ENCODE peak calls at places on chromosome 1, in eight cellular contexts. One of them, this sample, is unnamed.

GRCh38 chr1:51736702-51737101 is 119.8 kb downstream of the OSBPL9 start:
- DNase-seq in vagina: no peak
- DNase-seq in H1: no peak
- DNase-seq in adrenal gland: no peak
- DNase-seq in uterus: peak; percentile 54
- DNase-seq in right lobe of liver: no peak
- DNase-seq in body of pancreas: peak; percentile 31
- DNase-seq in IMR-90: peak; percentile 77
- DNase-seq in this sample: no peak

GRCh38 chr1:109906160-109906838 is 4.3 kb upstream of the CSF1 start:
- DNase-seq in uterus: no peak
- DNase-seq in H1: no peak
- DNase-seq in IMR-90: no peak
- DNase-seq in adrenal gland: no peak
- DNase-seq in vagina: no peak
- DNase-seq in right lobe of liver: no peak
- DNase-seq in body of pancreas: no peak
- DNase-seq in this sample: no peak

GRCh38 chr1:11320153-11320936 is 47.3 kb downstream of the UBIAD1 start:
- DNase-seq in vagina: no peak
- DNase-seq in right lobe of liver: no peak
- DNase-seq in uterus: no peak
- DNase-seq in body of pancreas: no peak
- DNase-seq in H1: peak; percentile 91
- DNase-seq in IMR-90: no peak
- DNase-seq in adrenal gland: no peak
- DNase-seq in this sample: no peak

GRCh38 chr1:55893155-55893554 is 678.0 kb upstream of the USP24 start:
- DNase-seq in uterus: no peak
- DNase-seq in body of pancreas: no peak
- DNase-seq in vagina: no peak
- DNase-seq in H1: no peak
- DNase-seq in adrenal gland: no peak
- DNase-seq in IMR-90: peak; percentile 61
- DNase-seq in right lobe of liver: no peak
- DNase-seq in this sample: no peak

GRCh38 chr1:118077331-118078055 is 107.5 kb downstream of the SPAG17 start:
- DNase-seq in uterus: no peak
- DNase-seq in H1: peak; percentile 47
- DNase-seq in right lobe of liver: no peak
- DNase-seq in IMR-90: peak; percentile 44
- DNase-seq in body of pancreas: peak; percentile 55
- DNase-seq in adrenal gland: no peak
- DNase-seq in vagina: no peak
- DNase-seq in this sample: no peak

GRCh38 chr1:54559771-54560231 is 11.8 kb downstream of the ACOT11 start:
- DNase-seq in body of pancreas: no peak
- DNase-seq in vagina: peak; percentile 72
- DNase-seq in uterus: no peak
- DNase-seq in H1: no peak
- DNase-seq in adrenal gland: peak; percentile 63
- DNase-seq in right lobe of liver: no peak
- DNase-seq in IMR-90: no peak
- DNase-seq in this sample: no peak

GRCh38 chr1:55035904-55036303 is 3.4 kb upstream of the PCSK9 start:
- DNase-seq in IMR-90: no peak
- DNase-seq in H1: no peak
- DNase-seq in right lobe of liver: no peak
- DNase-seq in adrenal gland: no peak
- DNase-seq in vagina: no peak
- DNase-seq in uterus: no peak
- DNase-seq in body of pancreas: no peak
- DNase-seq in this sample: no peak

GRCh38 chr1:241582921-241583321 is 50.7 kb downstream of the KMO start:
- DNase-seq in right lobe of liver: peak; percentile 59
- DNase-seq in H1: no peak
- DNase-seq in adrenal gland: no peak
- DNase-seq in body of pancreas: no peak
- DNase-seq in uterus: no peak
- DNase-seq in IMR-90: no peak
- DNase-seq in vagina: no peak
- DNase-seq in this sample: peak; percentile 91

GRCh38 chr1:27037518-27037917 is 24.9 kb upstream of the TENT5B start:
- DNase-seq in right lobe of liver: no peak
- DNase-seq in IMR-90: no peak
- DNase-seq in uterus: no peak
- DNase-seq in vagina: no peak
- DNase-seq in body of pancreas: no peak
- DNase-seq in adrenal gland: no peak
- DNase-seq in H1: no peak
- DNase-seq in this sample: no peak

GRCh38 chr1:226980122-226980551 is 40.0 kb downstream of the COQ8A start:
- DNase-seq in adrenal gland: no peak
- DNase-seq in body of pancreas: no peak
- DNase-seq in vagina: peak; percentile 90
- DNase-seq in uterus: no peak
- DNase-seq in IMR-90: no peak
- DNase-seq in right lobe of liver: no peak
- DNase-seq in H1: no peak
- DNase-seq in this sample: no peak

GRCh38 chr1:232897949-232898465 is 52.4 kb upstream of the NTPCR start:
- DNase-seq in H1: no peak
- DNase-seq in vagina: no peak
- DNase-seq in uterus: no peak
- DNase-seq in adrenal gland: no peak
- DNase-seq in IMR-90: no peak
- DNase-seq in right lobe of liver: no peak
- DNase-seq in body of pancreas: no peak
- DNase-seq in this sample: no peak

GRCh38 chr1:207959141-207959825 is 48.4 kb upstream of the CD34 start:
- DNase-seq in H1: peak; percentile 65
- DNase-seq in body of pancreas: peak; percentile 71
- DNase-seq in vagina: peak; percentile 89
- DNase-seq in IMR-90: peak; percentile 38
- DNase-seq in uterus: peak; percentile 86
- DNase-seq in right lobe of liver: peak; percentile 70
- DNase-seq in adrenal gland: peak; percentile 91
- DNase-seq in this sample: peak; percentile 67

GRCh38 chr1:60114735-60115318 is 41.3 kb upstream of the C1orf87 start:
- DNase-seq in uterus: no peak
- DNase-seq in IMR-90: no peak
- DNase-seq in body of pancreas: no peak
- DNase-seq in right lobe of liver: no peak
- DNase-seq in vagina: no peak
- DNase-seq in adrenal gland: no peak
- DNase-seq in H1: no peak
- DNase-seq in this sample: no peak

GRCh38 chr1:51289676-51290488 is 40.5 kb downstream of the TTC39A start:
- DNase-seq in right lobe of liver: no peak
- DNase-seq in adrenal gland: no peak
- DNase-seq in vagina: no peak
- DNase-seq in H1: no peak
- DNase-seq in IMR-90: no peak
- DNase-seq in uterus: no peak
- DNase-seq in body of pancreas: no peak
- DNase-seq in this sample: no peak

GRCh38 chr1:192592981-192593683 is 17.6 kb downstream of the RGS1 start:
- DNase-seq in vagina: no peak
- DNase-seq in uterus: peak; percentile 27
- DNase-seq in IMR-90: peak; percentile 12
- DNase-seq in H1: no peak
- DNase-seq in right lobe of liver: no peak
- DNase-seq in adrenal gland: no peak
- DNase-seq in body of pancreas: no peak
- DNase-seq in this sample: no peak

GRCh38 chr1:42484382-42484781 is 21.3 kb downstream of the CCDC30 start:
- DNase-seq in right lobe of liver: no peak
- DNase-seq in adrenal gland: no peak
- DNase-seq in IMR-90: peak; percentile 95
- DNase-seq in vagina: no peak
- DNase-seq in body of pancreas: no peak
- DNase-seq in uterus: no peak
- DNase-seq in H1: no peak
- DNase-seq in this sample: no peak

GRCh38 chr1:55071477-55071876 is 32.1 kb downstream of the PCSK9 start:
- DNase-seq in vagina: no peak
- DNase-seq in body of pancreas: no peak
- DNase-seq in uterus: no peak
- DNase-seq in IMR-90: peak; percentile 70
- DNase-seq in adrenal gland: no peak
- DNase-seq in H1: no peak
- DNase-seq in right lobe of liver: no peak
- DNase-seq in this sample: no peak

DNA sequence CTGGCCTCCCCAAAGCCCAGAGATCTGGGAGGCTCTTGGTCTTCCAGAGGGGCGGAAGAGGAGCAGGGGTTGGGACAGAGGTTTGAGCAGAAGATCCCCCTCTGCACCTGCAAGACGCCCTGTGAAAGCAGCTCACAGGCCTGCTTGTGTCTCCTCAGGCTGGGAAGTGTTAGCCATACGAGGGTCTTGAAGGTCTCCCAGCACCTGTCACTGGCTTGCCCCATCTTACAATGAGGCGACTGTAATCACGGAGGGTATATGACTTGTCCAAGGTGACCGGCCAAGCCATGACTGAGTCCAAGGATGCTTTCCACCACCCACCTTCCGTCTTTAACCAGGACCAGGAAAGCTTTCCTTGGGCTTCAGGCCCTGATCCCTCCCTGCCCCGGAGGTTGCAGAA is 63.9 kb downstream of the DDX20 start:
- DNase-seq in body of pancreas: no peak
- DNase-seq in uterus: no peak
- DNase-seq in right lobe of liver: no peak
- DNase-seq in vagina: no peak
- DNase-seq in adrenal gland: no peak
- DNase-seq in IMR-90: no peak
- DNase-seq in H1: no peak
- DNase-seq in this sample: no peak
- H3K27me3 ChIP-seq in body of pancreas: no peaks in the 10 kb centered on the region
- H3K27me3 ChIP-seq in uterus: no peaks in the 10 kb centered on the region
- H3K27me3 ChIP-seq in right lobe of liver: no peaks in the 10 kb centered on the region
- H3K27me3 ChIP-seq in vagina: no peaks in the 10 kb centered on the region
- H3K27me3 ChIP-seq in adrenal gland: no peaks in the 10 kb centered on the region
- H3K27me3 ChIP-seq in IMR-90: peaks cover 3% of the 10 kb centered on the region
- H3K27me3 ChIP-seq in H1: no peaks in the 10 kb centered on the region
- H3K27me3 ChIP-seq in this sample: no peaks in the 10 kb centered on the region

GRCh38 chr1:151282883-151283725 is 1.0 kb downstream of the ZNF687 start:
- DNase-seq in vagina: no peak
- DNase-seq in body of pancreas: peak; percentile 58
- DNase-seq in uterus: peak; percentile 49
- DNase-seq in adrenal gland: peak; percentile 55
- DNase-seq in IMR-90: no peak
- DNase-seq in right lobe of liver: no peak
- DNase-seq in H1: peak; percentile 64
- DNase-seq in this sample: no peak
- TF ChIP-seq POLR2A in vagina: no peak
- TF ChIP-seq POLR2A in body of pancreas: no peak
- TF ChIP-seq POLR2A in uterus: no peak
- TF ChIP-seq POLR2A in adrenal gland: no peak
- TF ChIP-seq POLR2A in IMR-90: no peak
- TF ChIP-seq POLR2A in right lobe of liver: no peak
- TF ChIP-seq POLR2A in H1: no peak
- TF ChIP-seq POLR2A in this sample: no peak

GRCh38 chr1:24464378-24464770 is 38.3 kb upstream of the RCAN3 start:
- DNase-seq in vagina: no peak
- DNase-seq in adrenal gland: no peak
- DNase-seq in IMR-90: peak; percentile 37
- DNase-seq in body of pancreas: no peak
- DNase-seq in right lobe of liver: no peak
- DNase-seq in H1: no peak
- DNase-seq in uterus: no peak
- DNase-seq in this sample: no peak

GRCh38 chr1:24463756-24464377 is 38.8 kb upstream of the RCAN3 start:
- DNase-seq in uterus: no peak
- DNase-seq in H1: peak; percentile 59
- DNase-seq in adrenal gland: no peak
- DNase-seq in right lobe of liver: no peak
- DNase-seq in body of pancreas: no peak
- DNase-seq in IMR-90: no peak
- DNase-seq in vagina: no peak
- DNase-seq in this sample: no peak

GRCh38 chr1:24465638-24466037 is 37.0 kb upstream of the RCAN3 start:
- DNase-seq in IMR-90: no peak
- DNase-seq in uterus: no peak
- DNase-seq in right lobe of liver: no peak
- DNase-seq in H1: no peak
- DNase-seq in adrenal gland: no peak
- DNase-seq in body of pancreas: no peak
- DNase-seq in vagina: no peak
- DNase-seq in this sample: no peak

GRCh38 chr1:24468605-24469004 is 34.0 kb upstream of the RCAN3 start:
- DNase-seq in body of pancreas: no peak
- DNase-seq in right lobe of liver: no peak
- DNase-seq in IMR-90: peak; percentile 11
- DNase-seq in H1: no peak
- DNase-seq in adrenal gland: no peak
- DNase-seq in vagina: no peak
- DNase-seq in uterus: no peak
- DNase-seq in this sample: no peak

DNA sequence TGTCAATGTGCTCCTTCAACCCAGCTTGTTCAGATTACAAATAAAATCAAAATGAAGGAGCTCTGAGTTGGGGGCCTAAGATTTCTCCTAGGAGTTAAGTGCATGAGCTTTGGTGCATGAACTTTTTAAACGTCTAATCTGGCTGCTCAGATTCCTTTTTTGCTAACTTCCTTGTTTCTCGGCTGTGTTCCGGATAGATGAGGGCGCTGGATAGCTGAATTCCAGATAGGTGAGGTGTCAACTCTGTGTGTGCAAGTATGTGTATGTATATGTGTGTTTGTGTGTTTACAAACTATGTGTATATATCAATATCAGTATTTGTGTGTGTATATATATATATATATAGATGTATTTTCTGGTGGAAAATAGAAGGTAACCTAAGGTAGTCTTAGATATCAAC is 37.5 kb upstream of the RCAN3 start:
- DNase-seq in H1: no peak
- DNase-seq in right lobe of liver: no peak
- DNase-seq in body of pancreas: no peak
- DNase-seq in adrenal gland: no peak
- DNase-seq in uterus: no peak
- DNase-seq in vagina: no peak
- DNase-seq in IMR-90: no peak
- DNase-seq in this sample: no peak
- H3K4me1 ChIP-seq in H1: peaks cover 21% of the 10 kb centered on the region
- H3K4me1 ChIP-seq in right lobe of liver: no peaks in the 10 kb centered on the region
- H3K4me1 ChIP-seq in body of pancreas: no peaks in the 10 kb centered on the region
- H3K4me1 ChIP-seq in adrenal gland: no peaks in the 10 kb centered on the region
- H3K4me1 ChIP-seq in uterus: no peaks in the 10 kb centered on the region
- H3K4me1 ChIP-seq in vagina: no peaks in the 10 kb centered on the region
- H3K4me1 ChIP-seq in IMR-90: peaks cover 4% of the 10 kb centered on the region
- H3K4me1 ChIP-seq in this sample: no peaks in the 10 kb centered on the region

DNA sequence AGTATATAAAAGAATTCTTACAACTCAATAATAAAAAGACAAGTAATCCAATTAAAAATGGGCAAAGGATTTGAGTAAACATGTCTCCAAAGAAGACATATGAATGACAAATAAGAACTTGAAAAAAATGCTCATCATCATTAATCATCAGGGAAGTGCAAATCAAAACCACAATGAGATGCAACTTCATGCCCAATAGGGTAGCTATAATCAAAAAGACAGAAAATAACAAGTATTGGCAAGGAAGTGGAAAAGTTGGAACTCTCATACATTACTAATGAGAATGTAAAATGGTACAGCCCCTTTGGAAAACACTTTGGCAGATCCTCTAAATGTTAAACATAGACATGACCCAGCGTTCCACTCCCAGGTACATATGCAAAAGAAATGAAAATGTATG is 259.4 kb downstream of the RHOU start:
- DNase-seq in body of pancreas: no peak
- DNase-seq in uterus: no peak
- DNase-seq in right lobe of liver: no peak
- DNase-seq in H1: no peak
- DNase-seq in adrenal gland: no peak
- DNase-seq in IMR-90: no peak
- DNase-seq in vagina: no peak
- DNase-seq in this sample: no peak
- H3K27me3 ChIP-seq in body of pancreas: no peaks in the 10 kb centered on the region
- H3K27me3 ChIP-seq in uterus: no peaks in the 10 kb centered on the region
- H3K27me3 ChIP-seq in right lobe of liver: no peaks in the 10 kb centered on the region
- H3K27me3 ChIP-seq in H1: no peaks in the 10 kb centered on the region
- H3K27me3 ChIP-seq in adrenal gland: no peaks in the 10 kb centered on the region
- H3K27me3 ChIP-seq in IMR-90: peaks cover 6% of the 10 kb centered on the region
- H3K27me3 ChIP-seq in vagina: no peaks in the 10 kb centered on the region
- H3K27me3 ChIP-seq in this sample: no peaks in the 10 kb centered on the region

This sample was measured in breast epithelium.